ENCODE peak calls at places on chromosomes 11 and 22, in ten cellular contexts. K is tibial nerve, V is HepG2, O is transverse colon, R is heart left ventricle, M is ovary, T is Peyer's patch, G is IMR-90, L is H1, P is HCT116. E is an unnamed sample. For H3K36me3 and H3K4me1, the result is how much of the 10 kb centered on the place peaks cover.

GRCh38 chr11:34654491-34655334 is 33.8 kb downstream of the EHF start:
- DNase-seq in O (no peak), R (peak), K (peak), G (peak), M (no peak), L (no peak), V (peak), P (peak), T (no peak), E (peak)

GRCh38 chr22:38872172-38872830 is at the start of gene CBX6:
- DNase-seq in O (peak), V (peak), L (peak), R (peak), P (peak), M (peak), K (peak), G (peak), T (peak), E (peak)

GRCh38 chr11:17906436-17906835 is 106.4 kb downstream of the SERGEF start:
- DNase-seq in G (no peak), T (no peak), L (peak), M (no peak), V (no peak), P (no peak), O (no peak), R (no peak), K (no peak), E (peak)

GRCh38 chr11:82974135-82974534 is 72.6 kb downstream of the DDIAS start:
- DNase-seq in G (no peak), R (no peak), M (no peak), V (no peak), K (no peak), O (no peak), L (no peak), T (no peak), P (no peak), E (no peak)

GRCh38 chr22:29617922-29618629 is 14.6 kb downstream of the NF2 start:
- DNase-seq in P (peak), T (no peak), R (no peak), V (no peak), M (no peak), G (peak), L (no peak), K (no peak), O (no peak), E (no peak)

GRCh38 chr11:30914143-30914762 is 328.1 kb upstream of the MPPED2 start:
- DNase-seq in O (peak), L (peak), V (peak), R (peak), K (peak), G (peak), T (peak), P (peak), M (no peak), E (no peak)

GRCh38 chr22:48321986-48322545 is 1505.6 kb downstream of the BRD1 start:
- DNase-seq in P (no peak), K (no peak), R (no peak), V (no peak), G (no peak), O (no peak), M (peak), L (no peak), T (no peak), E (no peak)

GRCh38 chr11:63951779-63952536 is 13.2 kb downstream of the NAA40 start:
- DNase-seq in M (no peak), L (no peak), R (no peak), G (no peak), O (no peak), P (no peak), V (no peak), T (peak), K (no peak), E (no peak)

GRCh38 chr11:19628018-19628417 is 84.6 kb upstream of the NAV2 start:
- DNase-seq in T (no peak), G (peak), M (no peak), O (peak), V (no peak), K (peak), L (no peak), P (no peak), R (peak), E (peak)

GRCh38 chr11:134438533-134438932 is 26.5 kb upstream of the B3GAT1 start:
- DNase-seq in L (no peak), T (no peak), V (no peak), O (peak), R (no peak), K (no peak), M (no peak), G (no peak), P (no peak), E (no peak)

GRCh38 chr22:31828739-31829138 is 74.9 kb downstream of the DEPDC5 start:
- DNase-seq in T (no peak), G (no peak), O (no peak), M (no peak), P (no peak), V (no peak), L (no peak), R (no peak), K (no peak), E (no peak)

GRCh38 chr22:44080936-44081853 is 57.1 kb downstream of the PARVB start:
- DNase-seq in M (peak), P (peak), V (peak), O (peak), K (peak), T (peak), R (peak), L (peak), G (peak), E (peak)

GRCh38 chr11:112273066-112273465 is 12.4 kb upstream of the PLET1 start:
- DNase-seq in T (no peak), K (no peak), M (no peak), P (no peak), R (no peak), L (no peak), G (no peak), V (no peak), O (no peak), E (no peak)

GRCh38 chr11:129815596-129816461 is at the start of gene TMEM45B:
- DNase-seq in P (no peak), O (peak), G (no peak), L (no peak), V (no peak), R (no peak), M (no peak), T (no peak), K (no peak), E (peak)

GRCh38 chr11:70109006-70109405 is 30.9 kb downstream of the ANO1 start:
- DNase-seq in T (no peak), V (no peak), M (no peak), R (no peak), L (no peak), G (peak), K (no peak), O (no peak), P (no peak), E (no peak)

GRCh38 chr11:20596629-20597129 is 2.7 kb upstream of the SLC6A5 start:
- DNase-seq in M (no peak), K (no peak), V (no peak), T (no peak), O (no peak), R (no peak), G (no peak), L (no peak), P (no peak), E (no peak)

GRCh38 chr11:113603277-113604059 is 102.6 kb downstream of the TMPRSS5 start:
- DNase-seq in V (no peak), T (no peak), G (no peak), P (no peak), R (peak), M (no peak), O (no peak), K (no peak), L (no peak), E (no peak)

GRCh38 chr11:1041471-1041870 is 5.0 kb upstream of the MUC6 start:
- DNase-seq in L (no peak), O (no peak), R (peak), G (no peak), T (no peak), K (no peak), P (no peak), V (no peak), M (no peak), E (peak)

GRCh38 chr11:124194696-124195418 is 11.7 kb downstream of the OR10D3 start:
- DNase-seq in P (peak), V (peak), M (no peak), R (peak), L (no peak), G (peak), O (peak), K (peak), T (no peak), E (no peak)

GRCh38 chr11:35919244-35919643 is 24.6 kb upstream of the LDLRAD3 start:
- DNase-seq in V (no peak), M (no peak), O (no peak), R (no peak), P (no peak), G (peak), T (no peak), L (no peak), K (no peak), E (no peak)

GRCh38 chr11:35583126-35583525 is 35.1 kb upstream of the FJX1 start:
- DNase-seq in R (no peak), M (no peak), T (no peak), L (no peak), P (no peak), G (peak), V (no peak), O (no peak), K (no peak), E (no peak)

GRCh38 chr22:45485271-45485670 is 17.4 kb upstream of the FBLN1 start:
- DNase-seq in L (no peak), G (no peak), O (no peak), K (no peak), T (no peak), M (peak), P (no peak), V (peak), R (no peak), E (no peak)

GRCh38 chr11:110710520-110711381 is 1.5 kb downstream of the ARHGAP20 start:
- DNase-seq in K (peak), R (peak), M (peak), G (peak), O (peak), V (peak), L (no peak), T (peak), P (no peak), E (peak)

GRCh38 chr11:67490727-67491065 is 7.9 kb downstream of the AIP start:
- DNase-seq in O (no peak), R (no peak), M (no peak), G (no peak), T (no peak), L (no peak), P (no peak), V (no peak), K (no peak), E (peak)
- H3K36me3 ChIP-seq in O (under half), R (half or more), M (under half), G (half or more), T (under half), L (under half), P (under half), V (under half), K (under half), E (half or more)

DNA sequence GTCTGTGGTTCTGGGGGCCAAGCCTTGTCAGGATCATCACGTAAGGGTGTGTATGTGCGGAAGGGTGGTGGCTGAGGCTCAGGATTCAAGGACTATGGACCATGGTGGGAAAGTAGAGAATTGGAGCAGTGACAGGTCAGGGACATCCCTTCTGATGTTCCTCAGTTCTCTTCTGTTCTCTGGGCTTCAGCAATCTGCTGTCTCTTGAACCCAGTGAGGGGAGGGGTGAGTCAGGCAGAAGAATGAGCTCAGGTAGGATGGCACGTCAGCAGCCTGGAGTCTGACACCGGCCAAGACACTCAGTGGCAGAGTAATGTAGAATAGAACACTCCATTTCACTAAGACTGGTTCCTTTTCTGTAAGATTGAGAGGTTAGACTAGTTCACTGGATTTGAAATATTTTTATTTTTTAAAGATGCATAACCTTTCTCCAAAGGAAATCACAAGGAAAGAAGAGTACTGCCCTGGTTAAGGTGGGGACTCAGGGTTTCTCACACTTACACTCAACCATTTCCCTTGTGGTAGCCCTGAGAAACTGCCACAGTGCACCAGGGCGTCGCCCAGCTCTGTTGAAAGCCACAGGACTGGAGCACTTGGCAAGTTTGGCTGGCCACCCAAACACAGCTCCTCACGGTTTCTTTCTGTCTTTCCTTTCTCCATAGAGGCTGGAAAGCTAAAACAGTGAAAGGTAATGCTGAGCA is 23.2 kb upstream of the MICAL2 start:
- DNase-seq in L (no peak), T (no peak), G (peak), O (peak), M (no peak), P (peak), R (no peak), K (no peak), V (no peak), E (no peak)
- TF ChIP-seq POLR2A in L (no peak), T (no peak), G (peak), O (no peak), M (no peak), P (no peak), R (no peak), K (no peak), V (no peak), E (no peak)

GRCh38 chr11:10518123-10518522 is 22.9 kb downstream of the RNF141 start:
- DNase-seq in R (no peak), T (no peak), P (no peak), K (no peak), V (no peak), M (no peak), O (no peak), L (no peak), G (peak), E (no peak)

GRCh38 chr11:10522276-10522675 is 18.7 kb downstream of the RNF141 start:
- DNase-seq in K (no peak), T (no peak), M (no peak), P (no peak), O (no peak), R (no peak), V (no peak), L (no peak), G (no peak), E (no peak)

GRCh38 chr11:10520562-10520961 is 20.4 kb downstream of the RNF141 start:
- DNase-seq in V (no peak), M (no peak), G (no peak), T (no peak), R (no peak), K (no peak), O (no peak), P (no peak), L (no peak), E (no peak)

GRCh38 chr11:10519630-10520029 is 21.4 kb downstream of the RNF141 start:
- DNase-seq in M (no peak), V (no peak), L (no peak), P (no peak), G (no peak), T (no peak), O (no peak), K (no peak), R (no peak), E (no peak)

GRCh38 chr11:10518891-10519290 is 22.1 kb downstream of the RNF141 start:
- DNase-seq in O (no peak), G (no peak), L (no peak), P (no peak), M (no peak), V (no peak), K (no peak), T (no peak), R (no peak), E (no peak)
- H3K4me1 ChIP-seq in O (under half), G (under half), L (under half), P (under half), M (under half), V (under half), K (under half), T (under half), R (under half), E (under half)

GRCh38 chr11:121479839-121480238 is 27.1 kb upstream of the SORL1-AS1 start:
- DNase-seq in T (no peak), R (no peak), G (no peak), V (no peak), K (no peak), P (no peak), L (no peak), O (no peak), M (no peak), E (no peak)

GRCh38 chr11:121476379-121477032 is 23.7 kb upstream of the SORL1-AS1 start:
- DNase-seq in K (no peak), M (no peak), G (no peak), T (no peak), P (no peak), R (no peak), V (peak), O (no peak), L (no peak), E (no peak)

GRCh38 chr11:121478895-121479281 is 26.1 kb upstream of the SORL1-AS1 start:
- DNase-seq in T (no peak), G (no peak), O (no peak), V (no peak), R (no peak), M (no peak), P (no peak), L (no peak), K (no peak), E (no peak)

GRCh38 chr11:121478226-121478894 is 25.6 kb upstream of the SORL1-AS1 start:
- DNase-seq in O (no peak), T (no peak), M (no peak), L (no peak), R (no peak), P (no peak), G (no peak), V (no peak), K (no peak), E (no peak)

DNA sequence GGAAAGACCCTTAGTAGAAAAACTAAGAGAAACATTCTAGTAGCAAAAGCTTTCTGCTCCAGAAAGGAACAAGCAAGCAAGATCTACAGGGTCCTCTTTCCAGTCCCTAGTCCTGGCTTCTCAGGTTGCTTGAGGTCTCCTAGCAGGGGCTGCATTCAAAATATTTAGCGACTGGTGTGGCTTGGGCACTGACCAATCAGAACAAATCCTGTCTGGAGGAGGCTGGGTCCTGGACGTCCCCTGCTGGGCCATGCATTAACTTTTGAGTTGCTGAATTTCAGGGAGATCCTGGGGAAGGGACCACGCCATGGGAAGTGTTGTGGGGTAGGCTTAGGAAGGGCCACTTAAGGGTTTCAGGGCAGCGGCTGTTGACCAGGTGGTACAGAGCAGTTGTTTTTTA is 26.6 kb upstream of the SORL1-AS1 start:
- DNase-seq in R (no peak), L (no peak), V (no peak), G (no peak), K (no peak), O (no peak), T (no peak), P (no peak), M (no peak), E (no peak)
- H3K36me3 ChIP-seq in R (under half), L (under half), V (under half), G (under half), K (under half), O (under half), T (under half), P (under half), M (under half), E (under half)

DNA sequence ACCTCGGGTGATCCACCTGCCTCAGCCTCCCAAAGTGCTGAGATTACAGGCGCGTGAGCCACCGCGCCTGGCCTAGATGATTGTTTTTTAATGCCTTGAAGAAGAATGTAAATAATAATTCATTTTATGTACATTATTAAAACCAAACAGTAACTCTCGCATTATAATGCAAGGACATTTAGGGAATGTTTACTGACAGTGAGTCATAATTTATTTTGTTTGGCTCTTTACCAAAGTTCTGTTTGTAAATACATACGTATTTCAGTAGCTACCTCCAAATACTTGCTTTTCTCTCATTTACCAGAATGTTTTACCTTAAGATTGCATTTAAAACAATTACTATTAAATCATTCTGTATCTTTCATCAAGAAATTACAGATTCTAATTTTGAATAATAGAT is 3.0 kb downstream of the RAB39A start:
- DNase-seq in P (no peak), T (no peak), G (no peak), M (no peak), R (no peak), O (no peak), L (no peak), V (no peak), K (no peak), E (no peak)
- TF ChIP-seq POLR2A in P (no peak), T (no peak), G (no peak), M (no peak), R (no peak), O (no peak), L (no peak), V (no peak), K (no peak), E (no peak)

DNA sequence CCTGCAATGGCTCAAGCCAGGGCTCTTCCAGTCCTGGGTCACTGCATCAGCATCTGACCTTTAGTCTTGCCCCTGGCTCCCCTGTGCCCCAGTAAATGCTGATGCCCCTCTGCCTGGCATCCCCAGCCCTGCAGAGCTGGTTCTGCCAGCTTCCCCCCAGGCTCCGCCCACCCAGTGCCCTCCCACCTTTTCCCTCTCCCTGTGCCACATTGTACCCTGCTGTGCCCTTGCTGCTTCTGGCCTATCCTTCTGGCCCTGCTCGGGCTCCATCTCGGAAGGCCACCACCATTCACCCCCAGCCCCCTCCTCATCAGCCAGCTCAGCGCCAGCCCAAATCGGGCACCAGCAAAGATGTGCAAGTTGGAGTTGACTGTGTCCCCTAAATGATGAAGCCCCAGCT is 7.4 kb downstream of the CAPN5 start:
- DNase-seq in L (no peak), K (no peak), G (no peak), M (peak), R (peak), V (no peak), P (no peak), T (no peak), O (peak), E (peak)
- H3K4me1 ChIP-seq in L (under half), K (under half), G (under half), M (under half), R (under half), V (under half), P (under half), T (under half), O (half or more), E (under half)

E was measured in upper lobe of left lung.